ENCODE peak calls at places on chromosomes 4 and X, in seven cellular contexts. F is fibroblast of the conjunctiva, D is epithelial cell of esophagus, A is lower leg skin, J is AG10803, L is hepatocyte, Z is substantia nigra. G is an unnamed sample.

GRCh38 chr4:242121-242848 is 63.0 kb downstream of the ZNF732 start:
- DNase-seq in A (peak), J (peak), F (peak), L (peak), Z (peak), D (peak), G (no peak)

GRCh38 chr4:153131478-153132069 is 72.7 kb upstream of the TRIM2 start:
- DNase-seq in D (no peak), Z (peak), A (no peak), F (no peak), J (peak), L (no peak), G (no peak)

GRCh38 chrX:84168095-84168494 is 19.9 kb downstream of the RPS6KA6 start:
- DNase-seq in A (no peak), D (peak), F (no peak), L (no peak), J (peak), Z (no peak), G (no peak)

GRCh38 chrX:139112432-139112831 is 400.9 kb upstream of the FGF13 start:
- DNase-seq in J (peak), F (peak), D (peak), L (peak), A (no peak), Z (no peak), G (no peak)

GRCh38 chrX:151792505-151792904 is 58.0 kb downstream of the CNGA2 start:
- DNase-seq in D (no peak), F (no peak), J (no peak), Z (no peak), A (no peak), L (no peak), G (no peak)

GRCh38 chr4:131644619-131645018 is 1504.5 kb upstream of the PCDH10 start:
- DNase-seq in J (no peak), F (peak), A (no peak), L (peak), Z (no peak), D (peak), G (no peak)

GRCh38 chr4:142743071-142743825 is 102.9 kb downstream of the INPP4B start:
- DNase-seq in A (no peak), J (peak), F (no peak), L (peak), Z (no peak), D (peak), G (no peak)

GRCh38 chr4:34323549-34324325 is 1920.6 kb downstream of the ARAP2 start:
- DNase-seq in L (no peak), D (peak), F (peak), A (no peak), J (peak), Z (no peak), G (no peak)

GRCh38 chr4:53702334-53703266 is 111.3 kb upstream of the LNX1 start:
- DNase-seq in J (peak), F (peak), L (peak), Z (peak), A (peak), D (peak), G (no peak)

GRCh38 chr4:29852537-29852936 is 867.6 kb upstream of the PCDH7 start:
- DNase-seq in F (no peak), Z (no peak), L (no peak), A (no peak), J (no peak), D (no peak), G (no peak)

GRCh38 chrX:149286940-149287349 is 218.2 kb downstream of the IDS start:
- DNase-seq in D (peak), A (no peak), J (peak), F (no peak), Z (peak), L (peak), G (no peak)

GRCh38 chr4:1347410-1347864 is 429 bp downstream of the UVSSA start:
- DNase-seq in F (peak), L (peak), D (peak), A (peak), J (peak), Z (no peak), G (no peak)

GRCh38 chr4:128686810-128687209 is 122.7 kb upstream of the JADE1 start:
- DNase-seq in J (no peak), F (no peak), L (no peak), Z (no peak), D (peak), A (no peak), G (no peak)